ENCODE peak calls at places on chromosomes 12 and 14, in nine cellular contexts. One of them, this sample, is unnamed.

GRCh38 chr12:2177003-2177402 is 124.2 kb downstream of the CACNA1C start:
- DNase-seq in stimulated activated naive CD4-positive, alpha-beta T cell treated with Interleukin-2 at 50 U/mL for 16 hours: no peak
- DNase-seq in HT1080: no peak
- DNase-seq in pulmonary artery endothelial cell: no peak
- DNase-seq in activated T-cell treated with anti-CD3 and anti-CD28 coated beads for 4 hours: no peak
- DNase-seq in GOT3: no peak
- DNase-seq in M059J: no peak
- DNase-seq in KBM-7: no peak
- DNase-seq in nucleus accumbens: no peak
- DNase-seq in this sample: no peak

GRCh38 chr14:56331815-56332214 is 213.6 kb downstream of the PELI2 start:
- DNase-seq in stimulated activated naive CD4-positive, alpha-beta T cell treated with Interleukin-2 at 50 U/mL for 16 hours: no peak
- DNase-seq in GOT3: no peak
- DNase-seq in pulmonary artery endothelial cell: no peak
- DNase-seq in HT1080: no peak
- DNase-seq in activated T-cell treated with anti-CD3 and anti-CD28 coated beads for 4 hours: no peak
- DNase-seq in M059J: no peak
- DNase-seq in nucleus accumbens: no peak
- DNase-seq in KBM-7: no peak
- DNase-seq in this sample: no peak

GRCh38 chr12:49369723-49370145 is 2.5 kb downstream of the SPATS2 start:
- DNase-seq in pulmonary artery endothelial cell: no peak
- DNase-seq in KBM-7: peak; percentile 70
- DNase-seq in GOT3: no peak
- DNase-seq in M059J: peak; percentile 33
- DNase-seq in activated T-cell treated with anti-CD3 and anti-CD28 coated beads for 4 hours: no peak
- DNase-seq in HT1080: no peak
- DNase-seq in stimulated activated naive CD4-positive, alpha-beta T cell treated with Interleukin-2 at 50 U/mL for 16 hours: peak; percentile 4
- DNase-seq in nucleus accumbens: no peak
- DNase-seq in this sample: peak; percentile 61

GRCh38 chr14:104110491-104111209 is 25.1 kb downstream of the ASPG start:
- DNase-seq in M059J: no peak
- DNase-seq in HT1080: no peak
- DNase-seq in GOT3: no peak
- DNase-seq in nucleus accumbens: no peak
- DNase-seq in stimulated activated naive CD4-positive, alpha-beta T cell treated with Interleukin-2 at 50 U/mL for 16 hours: no peak
- DNase-seq in KBM-7: no peak
- DNase-seq in activated T-cell treated with anti-CD3 and anti-CD28 coated beads for 4 hours: no peak
- DNase-seq in pulmonary artery endothelial cell: no peak
- DNase-seq in this sample: no peak

GRCh38 chr12:123748661-123749060 is 13.4 kb upstream of the DNAH10 start:
- DNase-seq in activated T-cell treated with anti-CD3 and anti-CD28 coated beads for 4 hours: no peak
- DNase-seq in nucleus accumbens: no peak
- DNase-seq in stimulated activated naive CD4-positive, alpha-beta T cell treated with Interleukin-2 at 50 U/mL for 16 hours: no peak
- DNase-seq in M059J: peak; percentile 81
- DNase-seq in GOT3: no peak
- DNase-seq in HT1080: peak; percentile 84
- DNase-seq in pulmonary artery endothelial cell: no peak
- DNase-seq in KBM-7: no peak
- DNase-seq in this sample: peak; percentile 37

GRCh38 chr14:101480022-101480746 is 81.1 kb upstream of the DIO3 start:
- DNase-seq in KBM-7: no peak
- DNase-seq in GOT3: no peak
- DNase-seq in activated T-cell treated with anti-CD3 and anti-CD28 coated beads for 4 hours: no peak
- DNase-seq in nucleus accumbens: no peak
- DNase-seq in M059J: peak; percentile 5
- DNase-seq in HT1080: no peak
- DNase-seq in pulmonary artery endothelial cell: no peak
- DNase-seq in stimulated activated naive CD4-positive, alpha-beta T cell treated with Interleukin-2 at 50 U/mL for 16 hours: no peak
- DNase-seq in this sample: no peak

GRCh38 chr14:21084988-21085853 is 13.2 kb downstream of the ZNF219 start:
- DNase-seq in GOT3: no peak
- DNase-seq in stimulated activated naive CD4-positive, alpha-beta T cell treated with Interleukin-2 at 50 U/mL for 16 hours: no peak
- DNase-seq in M059J: peak; percentile 47
- DNase-seq in pulmonary artery endothelial cell: no peak
- DNase-seq in HT1080: no peak
- DNase-seq in activated T-cell treated with anti-CD3 and anti-CD28 coated beads for 4 hours: no peak
- DNase-seq in nucleus accumbens: no peak
- DNase-seq in KBM-7: no peak
- DNase-seq in this sample: peak; percentile 20

GRCh38 chr12:120209851-120210250 is 8.9 kb upstream of the RPLP0 start:
- DNase-seq in pulmonary artery endothelial cell: no peak
- DNase-seq in stimulated activated naive CD4-positive, alpha-beta T cell treated with Interleukin-2 at 50 U/mL for 16 hours: no peak
- DNase-seq in GOT3: no peak
- DNase-seq in M059J: no peak
- DNase-seq in nucleus accumbens: no peak
- DNase-seq in KBM-7: no peak
- DNase-seq in activated T-cell treated with anti-CD3 and anti-CD28 coated beads for 4 hours: no peak
- DNase-seq in HT1080: no peak
- DNase-seq in this sample: no peak

GRCh38 chr14:104939666-104940410 is 15.2 kb downstream of the PLD4 start:
- DNase-seq in activated T-cell treated with anti-CD3 and anti-CD28 coated beads for 4 hours: no peak
- DNase-seq in KBM-7: peak; percentile 52
- DNase-seq in HT1080: no peak
- DNase-seq in GOT3: no peak
- DNase-seq in M059J: no peak
- DNase-seq in stimulated activated naive CD4-positive, alpha-beta T cell treated with Interleukin-2 at 50 U/mL for 16 hours: no peak
- DNase-seq in pulmonary artery endothelial cell: no peak
- DNase-seq in nucleus accumbens: no peak
- DNase-seq in this sample: no peak

GRCh38 chr12:32302218-32302826 is 97.0 kb upstream of the FGD4 start:
- DNase-seq in M059J: peak; percentile 32
- DNase-seq in HT1080: peak; percentile 35
- DNase-seq in pulmonary artery endothelial cell: no peak
- DNase-seq in activated T-cell treated with anti-CD3 and anti-CD28 coated beads for 4 hours: no peak
- DNase-seq in stimulated activated naive CD4-positive, alpha-beta T cell treated with Interleukin-2 at 50 U/mL for 16 hours: no peak
- DNase-seq in nucleus accumbens: no peak
- DNase-seq in GOT3: no peak
- DNase-seq in KBM-7: no peak
- DNase-seq in this sample: peak; percentile 58

GRCh38 chr14:34051966-34052657 is 101.2 kb upstream of the EGLN3 start:
- DNase-seq in M059J: peak; percentile 88
- DNase-seq in pulmonary artery endothelial cell: no peak
- DNase-seq in GOT3: no peak
- DNase-seq in HT1080: peak; percentile 64
- DNase-seq in activated T-cell treated with anti-CD3 and anti-CD28 coated beads for 4 hours: no peak
- DNase-seq in stimulated activated naive CD4-positive, alpha-beta T cell treated with Interleukin-2 at 50 U/mL for 16 hours: no peak
- DNase-seq in KBM-7: peak; percentile 46
- DNase-seq in nucleus accumbens: no peak
- DNase-seq in this sample: peak; percentile 90

GRCh38 chr14:51616724-51617409 is 34.8 kb upstream of the FRMD6 start:
- DNase-seq in KBM-7: no peak
- DNase-seq in M059J: peak; percentile 96
- DNase-seq in GOT3: no peak
- DNase-seq in HT1080: peak; percentile 96
- DNase-seq in pulmonary artery endothelial cell: peak; percentile 87
- DNase-seq in activated T-cell treated with anti-CD3 and anti-CD28 coated beads for 4 hours: no peak
- DNase-seq in stimulated activated naive CD4-positive, alpha-beta T cell treated with Interleukin-2 at 50 U/mL for 16 hours: no peak
- DNase-seq in nucleus accumbens: no peak
- DNase-seq in this sample: peak; percentile 99

GRCh38 chr12:82687020-82687951 is 580 bp downstream of the TMTC2 start:
- DNase-seq in KBM-7: peak; percentile 60
- DNase-seq in stimulated activated naive CD4-positive, alpha-beta T cell treated with Interleukin-2 at 50 U/mL for 16 hours: peak; percentile 57
- DNase-seq in GOT3: no peak
- DNase-seq in activated T-cell treated with anti-CD3 and anti-CD28 coated beads for 4 hours: peak; percentile 36
- DNase-seq in M059J: peak; percentile 31
- DNase-seq in pulmonary artery endothelial cell: no peak
- DNase-seq in nucleus accumbens: peak; percentile 63
- DNase-seq in HT1080: peak; percentile 25
- DNase-seq in this sample: peak; percentile 56

GRCh38 chr14:103416916-103417315 is 31.7 kb downstream of the MARK3 start:
- DNase-seq in KBM-7: no peak
- DNase-seq in GOT3: no peak
- DNase-seq in M059J: no peak
- DNase-seq in stimulated activated naive CD4-positive, alpha-beta T cell treated with Interleukin-2 at 50 U/mL for 16 hours: no peak
- DNase-seq in pulmonary artery endothelial cell: no peak
- DNase-seq in nucleus accumbens: no peak
- DNase-seq in HT1080: no peak
- DNase-seq in activated T-cell treated with anti-CD3 and anti-CD28 coated beads for 4 hours: no peak
- DNase-seq in this sample: no peak

GRCh38 chr14:89332031-89332430 is 85.0 kb downstream of the FOXN3 start:
- DNase-seq in stimulated activated naive CD4-positive, alpha-beta T cell treated with Interleukin-2 at 50 U/mL for 16 hours: no peak
- DNase-seq in GOT3: no peak
- DNase-seq in HT1080: no peak
- DNase-seq in nucleus accumbens: no peak
- DNase-seq in pulmonary artery endothelial cell: no peak
- DNase-seq in KBM-7: no peak
- DNase-seq in M059J: no peak
- DNase-seq in activated T-cell treated with anti-CD3 and anti-CD28 coated beads for 4 hours: no peak
- DNase-seq in this sample: peak; percentile 6

GRCh38 chr12:15962760-15963159 is 51.6 kb downstream of the DERA start:
- DNase-seq in KBM-7: no peak
- DNase-seq in stimulated activated naive CD4-positive, alpha-beta T cell treated with Interleukin-2 at 50 U/mL for 16 hours: no peak
- DNase-seq in activated T-cell treated with anti-CD3 and anti-CD28 coated beads for 4 hours: no peak
- DNase-seq in nucleus accumbens: no peak
- DNase-seq in GOT3: no peak
- DNase-seq in M059J: peak; percentile 86
- DNase-seq in HT1080: peak; percentile 42
- DNase-seq in pulmonary artery endothelial cell: no peak
- DNase-seq in this sample: peak; percentile 77

GRCh38 chr12:120710805-120711296 is 593 bp downstream of the UNC119B start:
- DNase-seq in pulmonary artery endothelial cell: no peak
- DNase-seq in stimulated activated naive CD4-positive, alpha-beta T cell treated with Interleukin-2 at 50 U/mL for 16 hours: no peak
- DNase-seq in nucleus accumbens: no peak
- DNase-seq in M059J: peak; percentile 36
- DNase-seq in KBM-7: peak; percentile 30
- DNase-seq in activated T-cell treated with anti-CD3 and anti-CD28 coated beads for 4 hours: no peak
- DNase-seq in HT1080: no peak
- DNase-seq in GOT3: no peak
- DNase-seq in this sample: no peak

GRCh38 chr14:32430326-32430725 is 101.2 kb downstream of the AKAP6 start:
- DNase-seq in M059J: peak; percentile 33
- DNase-seq in GOT3: no peak
- DNase-seq in pulmonary artery endothelial cell: no peak
- DNase-seq in stimulated activated naive CD4-positive, alpha-beta T cell treated with Interleukin-2 at 50 U/mL for 16 hours: no peak
- DNase-seq in KBM-7: no peak
- DNase-seq in HT1080: peak; percentile 86
- DNase-seq in activated T-cell treated with anti-CD3 and anti-CD28 coated beads for 4 hours: no peak
- DNase-seq in nucleus accumbens: no peak
- DNase-seq in this sample: peak; percentile 85

GRCh38 chr14:68936476-68936875 is 42.6 kb downstream of the ACTN1 start:
- DNase-seq in GOT3: no peak
- DNase-seq in activated T-cell treated with anti-CD3 and anti-CD28 coated beads for 4 hours: no peak
- DNase-seq in HT1080: no peak
- DNase-seq in pulmonary artery endothelial cell: no peak
- DNase-seq in nucleus accumbens: no peak
- DNase-seq in M059J: no peak
- DNase-seq in stimulated activated naive CD4-positive, alpha-beta T cell treated with Interleukin-2 at 50 U/mL for 16 hours: no peak
- DNase-seq in KBM-7: no peak
- DNase-seq in this sample: no peak

GRCh38 chr12:72346331-72346944 is 74.3 kb downstream of the TRHDE start:
- DNase-seq in KBM-7: peak; percentile 76
- DNase-seq in HT1080: peak; percentile 79
- DNase-seq in activated T-cell treated with anti-CD3 and anti-CD28 coated beads for 4 hours: no peak
- DNase-seq in GOT3: no peak
- DNase-seq in stimulated activated naive CD4-positive, alpha-beta T cell treated with Interleukin-2 at 50 U/mL for 16 hours: no peak
- DNase-seq in pulmonary artery endothelial cell: no peak
- DNase-seq in M059J: peak; percentile 79
- DNase-seq in nucleus accumbens: peak; percentile 62
- DNase-seq in this sample: peak; percentile 93

GRCh38 chr14:90382491-90383125 is 14.2 kb upstream of the CALM1 start:
- DNase-seq in activated T-cell treated with anti-CD3 and anti-CD28 coated beads for 4 hours: peak; percentile 71
- DNase-seq in HT1080: peak; percentile 31
- DNase-seq in GOT3: peak; percentile 23
- DNase-seq in nucleus accumbens: peak; percentile 77
- DNase-seq in M059J: peak; percentile 69
- DNase-seq in stimulated activated naive CD4-positive, alpha-beta T cell treated with Interleukin-2 at 50 U/mL for 16 hours: peak; percentile 75
- DNase-seq in KBM-7: no peak
- DNase-seq in pulmonary artery endothelial cell: no peak
- DNase-seq in this sample: peak; percentile 67

GRCh38 chr12:104063712-104064030 is 660 bp upstream of the HCFC2 start:
- DNase-seq in KBM-7: no peak
- DNase-seq in activated T-cell treated with anti-CD3 and anti-CD28 coated beads for 4 hours: no peak
- DNase-seq in M059J: peak; percentile 58
- DNase-seq in GOT3: no peak
- DNase-seq in nucleus accumbens: no peak
- DNase-seq in pulmonary artery endothelial cell: no peak
- DNase-seq in HT1080: no peak
- DNase-seq in stimulated activated naive CD4-positive, alpha-beta T cell treated with Interleukin-2 at 50 U/mL for 16 hours: no peak
- DNase-seq in this sample: no peak

GRCh38 chr14:90775441-90775840 is 40.8 kb downstream of the TTC7B start:
- DNase-seq in stimulated activated naive CD4-positive, alpha-beta T cell treated with Interleukin-2 at 50 U/mL for 16 hours: no peak
- DNase-seq in HT1080: no peak
- DNase-seq in pulmonary artery endothelial cell: no peak
- DNase-seq in nucleus accumbens: no peak
- DNase-seq in GOT3: no peak
- DNase-seq in KBM-7: no peak
- DNase-seq in activated T-cell treated with anti-CD3 and anti-CD28 coated beads for 4 hours: no peak
- DNase-seq in M059J: no peak
- DNase-seq in this sample: no peak

GRCh38 chr12:52532636-52533035 is 12.4 kb upstream of the KRT5 start:
- DNase-seq in nucleus accumbens: no peak
- DNase-seq in M059J: no peak
- DNase-seq in pulmonary artery endothelial cell: no peak
- DNase-seq in GOT3: no peak
- DNase-seq in HT1080: no peak
- DNase-seq in activated T-cell treated with anti-CD3 and anti-CD28 coated beads for 4 hours: no peak
- DNase-seq in KBM-7: no peak
- DNase-seq in stimulated activated naive CD4-positive, alpha-beta T cell treated with Interleukin-2 at 50 U/mL for 16 hours: no peak
- DNase-seq in this sample: no peak

GRCh38 chr14:105375635-105376057 is 22.7 kb upstream of the TEX22 start:
- DNase-seq in HT1080: peak; percentile 43
- DNase-seq in KBM-7: peak; percentile 62
- DNase-seq in pulmonary artery endothelial cell: peak; percentile 8
- DNase-seq in stimulated activated naive CD4-positive, alpha-beta T cell treated with Interleukin-2 at 50 U/mL for 16 hours: peak; percentile 31
- DNase-seq in nucleus accumbens: no peak
- DNase-seq in activated T-cell treated with anti-CD3 and anti-CD28 coated beads for 4 hours: no peak
- DNase-seq in GOT3: no peak
- DNase-seq in M059J: no peak
- DNase-seq in this sample: no peak

GRCh38 chr12:113461666-113462065 is 10.0 kb downstream of the LHX5 start:
- DNase-seq in nucleus accumbens: no peak
- DNase-seq in HT1080: no peak
- DNase-seq in GOT3: no peak
- DNase-seq in M059J: peak; percentile 18
- DNase-seq in pulmonary artery endothelial cell: no peak
- DNase-seq in KBM-7: peak; percentile 44
- DNase-seq in activated T-cell treated with anti-CD3 and anti-CD28 coated beads for 4 hours: no peak
- DNase-seq in stimulated activated naive CD4-positive, alpha-beta T cell treated with Interleukin-2 at 50 U/mL for 16 hours: no peak
- DNase-seq in this sample: peak; percentile 57

GRCh38 chr14:64753999-64754398 is 49.8 kb downstream of the PLEKHG3 start:
- DNase-seq in stimulated activated naive CD4-positive, alpha-beta T cell treated with Interleukin-2 at 50 U/mL for 16 hours: no peak
- DNase-seq in KBM-7: no peak
- DNase-seq in HT1080: no peak
- DNase-seq in pulmonary artery endothelial cell: no peak
- DNase-seq in nucleus accumbens: no peak
- DNase-seq in M059J: no peak
- DNase-seq in activated T-cell treated with anti-CD3 and anti-CD28 coated beads for 4 hours: no peak
- DNase-seq in GOT3: no peak
- DNase-seq in this sample: no peak

GRCh38 chr14:65330416-65330815 is 82.1 kb upstream of the FUT8 start:
- DNase-seq in KBM-7: no peak
- DNase-seq in GOT3: no peak
- DNase-seq in HT1080: no peak
- DNase-seq in activated T-cell treated with anti-CD3 and anti-CD28 coated beads for 4 hours: no peak
- DNase-seq in stimulated activated naive CD4-positive, alpha-beta T cell treated with Interleukin-2 at 50 U/mL for 16 hours: no peak
- DNase-seq in M059J: peak; percentile 35
- DNase-seq in nucleus accumbens: no peak
- DNase-seq in pulmonary artery endothelial cell: no peak
- DNase-seq in this sample: no peak

GRCh38 chr12:54452628-54453027 is 20.8 kb downstream of the GTSF1 start:
- DNase-seq in M059J: no peak
- DNase-seq in KBM-7: no peak
- DNase-seq in stimulated activated naive CD4-positive, alpha-beta T cell treated with Interleukin-2 at 50 U/mL for 16 hours: no peak
- DNase-seq in HT1080: no peak
- DNase-seq in activated T-cell treated with anti-CD3 and anti-CD28 coated beads for 4 hours: no peak
- DNase-seq in GOT3: no peak
- DNase-seq in nucleus accumbens: no peak
- DNase-seq in pulmonary artery endothelial cell: no peak
- DNase-seq in this sample: no peak

GRCh38 chr14:104096751-104097700 is 11.5 kb downstream of the ASPG start:
- DNase-seq in activated T-cell treated with anti-CD3 and anti-CD28 coated beads for 4 hours: no peak
- DNase-seq in HT1080: no peak
- DNase-seq in GOT3: no peak
- DNase-seq in pulmonary artery endothelial cell: no peak
- DNase-seq in nucleus accumbens: no peak
- DNase-seq in M059J: no peak
- DNase-seq in stimulated activated naive CD4-positive, alpha-beta T cell treated with Interleukin-2 at 50 U/mL for 16 hours: no peak
- DNase-seq in KBM-7: no peak
- DNase-seq in this sample: peak; percentile 21

GRCh38 chr14:95374262-95374997 is 54.7 kb upstream of the CLMN start:
- DNase-seq in KBM-7: no peak
- DNase-seq in nucleus accumbens: no peak
- DNase-seq in GOT3: no peak
- DNase-seq in M059J: no peak
- DNase-seq in stimulated activated naive CD4-positive, alpha-beta T cell treated with Interleukin-2 at 50 U/mL for 16 hours: no peak
- DNase-seq in pulmonary artery endothelial cell: no peak
- DNase-seq in activated T-cell treated with anti-CD3 and anti-CD28 coated beads for 4 hours: no peak
- DNase-seq in HT1080: no peak
- DNase-seq in this sample: no peak

This sample was measured in PC-3.